ENCODE peak calls at places on chromosomes 4 and X, in seven cellular contexts. D is epithelial cell of esophagus, Z is PC-3, O is cardiac fibroblast, P is endodermal cell, E is brain microvascular endothelial cell, M is psoas muscle. W is an unnamed sample.

GRCh38 chr4:86358176-86358701 is 1.6 kb downstream of the MAPK10 start:
- DNase-seq in D (no peak), Z (no peak), O (peak), P (no peak), E (no peak), M (no peak), W (no peak)

GRCh38 chr4:173138636-173139035 is 30.0 kb upstream of the GALNT7 start:
- DNase-seq in D (no peak), Z (no peak), O (no peak), P (no peak), E (no peak), M (no peak), W (no peak)

GRCh38 chrX:53685711-53686110 is 808 bp downstream of the HUWE1 start:
- DNase-seq in D (peak), Z (peak), O (peak), P (no peak), E (no peak), M (no peak), W (no peak)

GRCh38 chr4:113686950-113687718 is 74.4 kb downstream of the CAMK2D start:
- DNase-seq in D (no peak), Z (no peak), O (peak), P (no peak), E (peak), M (no peak), W (peak)

GRCh38 chr4:118954246-118954645 is 65.6 kb downstream of the SYNPO2 start:
- DNase-seq in D (peak), Z (peak), O (peak), P (no peak), E (no peak), M (no peak), W (no peak)

GRCh38 chr4:7357296-7357680 is 77.4 kb downstream of the PSAPL1 start:
- DNase-seq in D (no peak), Z (no peak), O (no peak), P (no peak), E (no peak), M (no peak), W (no peak)

GRCh38 chr4:115944146-115944905 is 830.9 kb upstream of the NDST4 start:
- DNase-seq in D (no peak), Z (peak), O (no peak), P (no peak), E (no peak), M (no peak), W (no peak)

GRCh38 chrX:147911192-147912022 is at the start of gene FMR1:
- DNase-seq in D (peak), Z (peak), O (peak), P (peak), E (peak), M (peak), W (peak)

GRCh38 chrX:130831347-130831722 is 71.7 kb downstream of the ENOX2 start:
- DNase-seq in D (no peak), Z (no peak), O (no peak), P (no peak), E (no peak), M (no peak), W (no peak)

GRCh38 chr4:78864405-78865024 is 74.7 kb downstream of the PAQR3 start:
- DNase-seq in D (peak), Z (peak), O (peak), P (no peak), E (peak), M (no peak), W (peak)

GRCh38 chr4:56244681-56245080 is 142.6 kb downstream of the AASDH start:
- DNase-seq in D (no peak), Z (no peak), O (no peak), P (no peak), E (no peak), M (no peak), W (no peak)

GRCh38 chrX:108735087-108735679 is 1.2 kb downstream of the IRS4 start:
- DNase-seq in D (peak), Z (no peak), O (no peak), P (peak), E (no peak), M (no peak), W (no peak)

GRCh38 chr4:101346562-101347266 is 612 bp downstream of the PPP3CA start:
- DNase-seq in D (peak), Z (peak), O (peak), P (peak), E (peak), M (peak), W (no peak)

GRCh38 chr4:94889523-94889922 is 131.8 kb downstream of the BMPR1B start:
- DNase-seq in D (no peak), Z (no peak), O (no peak), P (no peak), E (no peak), M (no peak), W (peak)

GRCh38 chr4:40603281-40603680 is 26.4 kb downstream of the RBM47 start:
- DNase-seq in D (no peak), Z (peak), O (no peak), P (no peak), E (no peak), M (no peak), W (no peak)

GRCh38 chr4:40607224-40607623 is 22.4 kb downstream of the RBM47 start:
- DNase-seq in D (peak), Z (no peak), O (peak), P (no peak), E (no peak), M (no peak), W (no peak)

GRCh38 chr4:40608628-40609027 is 21.0 kb downstream of the RBM47 start:
- DNase-seq in D (no peak), Z (no peak), O (peak), P (no peak), E (no peak), M (no peak), W (no peak)

GRCh38 chr4:40601641-40602040 is 28.0 kb downstream of the RBM47 start:
- DNase-seq in D (no peak), Z (no peak), O (no peak), P (no peak), E (no peak), M (no peak), W (no peak)

GRCh38 chr4:40606239-40606767 is 23.4 kb downstream of the RBM47 start:
- DNase-seq in D (no peak), Z (no peak), O (no peak), P (peak), E (no peak), M (no peak), W (no peak)
- TF ChIP-seq CTCF in D (no peak), Z (no peak), O (no peak), P (peak), E (peak), M (no peak), W (no peak)

GRCh38 chr4:150418757-150419410 is 163.1 kb upstream of the MAB21L2 start:
- DNase-seq in D (no peak), Z (no peak), O (no peak), P (no peak), E (no peak), M (no peak), W (no peak)

GRCh38 chr4:150423503-150423902 is 158.4 kb upstream of the MAB21L2 start:
- DNase-seq in D (no peak), Z (no peak), O (no peak), P (no peak), E (no peak), M (no peak), W (no peak)

GRCh38 chr4:150423074-150423473 is 158.9 kb upstream of the MAB21L2 start:
- DNase-seq in D (no peak), Z (no peak), O (no peak), P (no peak), E (no peak), M (no peak), W (no peak)

GRCh38 chr4:150421612-150422011 is 160.3 kb upstream of the MAB21L2 start:
- DNase-seq in D (no peak), Z (no peak), O (no peak), P (no peak), E (no peak), M (no peak), W (no peak)

DNA sequence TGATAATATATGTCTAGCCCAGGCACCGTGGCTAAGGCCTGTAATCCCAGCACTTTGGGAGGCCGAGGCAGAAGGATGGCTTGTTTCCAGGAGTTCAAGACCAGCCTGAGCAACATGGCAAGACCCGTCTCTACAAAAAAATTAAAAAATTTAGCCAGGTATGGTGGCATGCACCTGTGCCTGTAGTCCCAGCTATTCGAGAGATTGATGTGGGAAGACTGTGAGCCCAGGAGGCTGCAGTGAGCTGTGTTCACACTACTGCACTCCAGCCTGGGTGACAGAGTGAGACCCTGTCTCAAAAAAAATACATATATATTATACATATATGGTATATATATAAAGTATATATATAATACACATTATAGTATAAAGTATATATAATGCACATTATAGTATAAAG is 162.0 kb upstream of the MAB21L2 start:
- DNase-seq in D (no peak), Z (no peak), O (no peak), P (no peak), E (no peak), M (no peak), W (no peak)
- H3K4me3 ChIP-seq in D (no peak), Z (no peak), O (no peak), P (no peak), E (no peak), M (no peak), W (no peak)

GRCh38 chr4:8592366-8593267 is at the start of gene CPZ:
- DNase-seq in D (no peak), Z (peak), O (peak), P (peak), E (peak), M (no peak), W (no peak)

GRCh38 chr4:8595237-8596087 is 2.9 kb downstream of the CPZ start:
- DNase-seq in D (no peak), Z (no peak), O (no peak), P (no peak), E (no peak), M (no peak), W (peak)

GRCh38 chr4:8593268-8594096 is 917 bp downstream of the CPZ start:
- DNase-seq in D (no peak), Z (no peak), O (no peak), P (peak), E (no peak), M (no peak), W (no peak)

GRCh38 chr4:8596891-8597290 is 4.3 kb downstream of the CPZ start:
- DNase-seq in D (no peak), Z (no peak), O (no peak), P (no peak), E (no peak), M (no peak), W (no peak)

GRCh38 chr4:8594097-8595038 is 1.8 kb downstream of the CPZ start:
- DNase-seq in D (peak), Z (peak), O (peak), P (peak), E (peak), M (no peak), W (peak)
- TF ChIP-seq CTCF in D (peak), Z (peak), O (peak), P (peak), E (peak), M (peak), W (peak)

GRCh38 chrX:25003066-25003849 is 12.5 kb downstream of the ARX start:
- DNase-seq in D (peak), Z (no peak), O (no peak), P (peak), E (no peak), M (no peak), W (no peak)
- H3K4me3 ChIP-seq in D (peak), Z (no peak), O (no peak), P (peak), E (no peak), M (no peak), W (peak)

DNA sequence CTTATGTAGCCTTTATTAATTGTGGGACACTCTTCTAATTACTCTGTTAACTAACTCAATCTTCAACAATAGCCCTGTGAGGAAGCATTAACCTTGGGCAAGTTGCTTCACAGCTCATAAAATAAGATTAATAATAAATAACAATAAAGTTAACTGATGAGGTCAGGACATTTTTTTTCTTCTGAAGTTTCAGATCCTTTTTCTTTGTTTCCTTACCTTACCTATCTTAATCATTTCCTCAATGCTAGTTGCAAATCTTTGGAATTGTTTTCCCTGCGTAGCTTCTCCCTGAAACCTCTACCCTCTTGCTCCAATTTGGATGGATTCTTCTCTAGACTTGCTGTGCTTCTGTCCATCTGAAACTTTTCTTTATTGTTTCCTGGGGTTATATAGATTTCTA is 17.5 kb upstream of the PLAC8 start:
- DNase-seq in D (no peak), Z (no peak), O (no peak), P (no peak), E (no peak), M (no peak), W (no peak)
- TF ChIP-seq CTCF in D (no peak), Z (no peak), O (no peak), P (no peak), E (no peak), M (no peak), W (no peak)

GRCh38 chr4:13548059-13548983 is 4.0 kb upstream of the NKX3-2 start:
- DNase-seq in D (peak), Z (peak), O (no peak), P (no peak), E (no peak), M (no peak), W (no peak)
- H3K4me3 ChIP-seq in D (no peak), Z (peak), O (no peak), P (peak), E (peak), M (peak), W (no peak)

W was measured in astrocyte of the cerebellum.